ENCODE peak calls at places on chromosomes 7 and 10, in four cellular contexts. L is activated naive CD4-positive, alpha-beta T cell; V is tibial nerve; O is GM04503. X is an unnamed sample.

GRCh38 chr10:124710266-124710881 is 33.8 kb downstream of the FAM53B start:
- DNase-seq in V (no peak), O (no peak), L (no peak), X (no peak)

GRCh38 chr10:116774728-116775151 is 32.4 kb upstream of the HSPA12A start:
- DNase-seq in L (no peak), O (no peak), V (no peak), X (no peak)

GRCh38 chr7:157211710-157212109 is 73.0 kb downstream of the UBE3C start:
- DNase-seq in V (no peak), L (no peak), O (no peak), X (no peak)

GRCh38 chr10:110794808-110795207 is 76.9 kb upstream of the PDCD4 start:
- DNase-seq in O (no peak), V (no peak), L (no peak), X (no peak)

GRCh38 chr10:121087129-121087528 is 236.0 kb downstream of the WDR11 start:
- DNase-seq in L (no peak), O (no peak), V (no peak), X (no peak)

GRCh38 chr7:31003721-31004120 is 40.0 kb downstream of the GHRHR start:
- DNase-seq in L (no peak), V (no peak), O (no peak), X (no peak)

GRCh38 chr7:72292794-72293193 is 119.3 kb downstream of the CALN1 start:
- DNase-seq in V (no peak), O (no peak), L (no peak), X (no peak)

GRCh38 chr10:116741391-116742351 is 695 bp downstream of the HSPA12A start:
- DNase-seq in V (no peak), O (no peak), L (no peak), X (no peak)

GRCh38 chr7:34123316-34123715 is 218.0 kb downstream of the BMPER start:
- DNase-seq in O (no peak), V (no peak), L (no peak), X (no peak)

GRCh38 chr7:90973146-90973545 is 291.1 kb upstream of the FZD1 start:
- DNase-seq in V (no peak), O (peak; percentile 27), L (no peak), X (no peak)

GRCh38 chr10:96287392-96288105 is 16.2 kb upstream of the BLNK start:
- DNase-seq in L (no peak), O (no peak), V (no peak), X (no peak)

GRCh38 chr7:70208236-70209063 is 610.2 kb downstream of the AUTS2 start:
- DNase-seq in L (no peak), O (no peak), V (no peak), X (no peak)

GRCh38 chr10:125003901-125004467 is 62.1 kb downstream of the ZRANB1 start:
- DNase-seq in O (no peak), V (no peak), L (no peak), X (no peak)